ENCODE peak calls at places on chromosomes 1 and 21, in nine cellular contexts. S is NCI-H1105 treated with DMSO at 0.1 percent for 48 hours; R is nucleus accumbens; L is stimulated activated CD4-positive, alpha-beta T cell treated with anti-CD3 and anti-CD28 coated beads, Interleukin-2, amount 100 ng/mL, for 48 hours; T is HCT116; E is ureter; D is RKO; H is HepG2; G is H54. K is an unnamed sample.

GRCh38 chr1:66478116-66478515 is 55.8 kb upstream of the SGIP1 start:
- DNase-seq in D (peak), G (no peak), L (no peak), S (no peak), R (peak), H (no peak), E (no peak), T (no peak), K (no peak)

GRCh38 chr1:119712342-119713038 is 756 bp downstream of the PHGDH start:
- DNase-seq in H (peak), G (peak), S (peak), T (peak), E (peak), R (peak), D (peak), L (peak), K (no peak)

GRCh38 chr1:156640842-156641706 is 843 bp upstream of the BCAN start:
- DNase-seq in T (no peak), S (no peak), H (no peak), R (peak), L (no peak), E (no peak), G (no peak), D (no peak), K (no peak)

GRCh38 chr1:21925334-21925940 is 11.7 kb downstream of the HSPG2 start:
- DNase-seq in H (no peak), T (no peak), S (no peak), L (no peak), D (no peak), E (no peak), G (no peak), R (no peak), K (no peak)

GRCh38 chr1:26584022-26584485 is 54.5 kb downstream of the RPS6KA1 start:
- DNase-seq in H (no peak), L (peak), T (peak), D (peak), G (no peak), R (no peak), E (no peak), S (no peak), K (no peak)

GRCh38 chr1:153750026-153750995 is 22.5 kb downstream of the INTS3 start:
- DNase-seq in G (no peak), H (no peak), R (no peak), T (no peak), D (no peak), S (no peak), L (no peak), E (no peak), K (no peak)

GRCh38 chr1:1183221-1183747 is 9.6 kb downstream of the TTLL10 start:
- DNase-seq in T (no peak), R (no peak), S (no peak), E (no peak), H (no peak), L (no peak), G (no peak), D (no peak), K (no peak)

GRCh38 chr1:41616563-41616962 is 132.1 kb upstream of the EDN2 start:
- DNase-seq in T (no peak), L (no peak), G (no peak), E (peak), H (no peak), S (no peak), D (no peak), R (no peak), K (no peak)

GRCh38 chr1:209657140-209657879 is 5.1 kb upstream of the LAMB3 start:
- DNase-seq in D (peak), L (no peak), R (no peak), E (no peak), H (no peak), G (peak), T (peak), S (no peak), K (no peak)

GRCh38 chr1:19074361-19074901 is 118.0 kb upstream of the IFFO2 start:
- DNase-seq in R (no peak), S (no peak), L (peak), D (no peak), H (no peak), T (no peak), E (no peak), G (no peak), K (no peak)

GRCh38 chr1:209176866-209177430 is 406.6 kb upstream of the CAMK1G start:
- DNase-seq in R (no peak), E (no peak), L (no peak), H (no peak), D (no peak), S (peak), G (no peak), T (no peak), K (no peak)

GRCh38 chr1:99146129-99146848 is 118.0 kb upstream of the PLPPR4 start:
- DNase-seq in D (no peak), S (no peak), G (no peak), T (no peak), L (no peak), H (no peak), R (no peak), E (no peak), K (no peak)

GRCh38 chr1:213268221-213268620 is 217.2 kb downstream of the RPS6KC1 start:
- DNase-seq in S (no peak), R (no peak), G (peak), H (no peak), L (no peak), D (no peak), T (no peak), E (no peak), K (no peak)

GRCh38 chr1:218494449-218494852 is 149.3 kb downstream of the TGFB2 start:
- DNase-seq in G (no peak), D (no peak), H (no peak), R (no peak), T (no peak), L (no peak), E (no peak), S (peak), K (no peak)

GRCh38 chr1:171434717-171435346 is 50.5 kb upstream of the PRRC2C start:
- DNase-seq in D (peak), H (no peak), S (peak), L (no peak), G (no peak), R (no peak), T (no peak), E (no peak), K (no peak)

GRCh38 chr21:40386301-40386911 is 460.6 kb downstream of the DSCAM start:
- DNase-seq in G (peak), T (no peak), L (peak), D (peak), H (no peak), S (no peak), E (peak), R (peak), K (no peak)

GRCh38 chr1:21323091-21323490 is 32.8 kb upstream of the ECE1 start:
- DNase-seq in H (no peak), G (no peak), T (no peak), L (no peak), R (no peak), D (no peak), S (no peak), E (no peak), K (no peak)

GRCh38 chr1:223242382-223242955 is 99.4 kb upstream of the TLR5 start:
- DNase-seq in D (no peak), L (no peak), G (no peak), T (no peak), E (peak), S (no peak), R (no peak), H (no peak), K (no peak)

GRCh38 chr1:30379684-30380624 is 343.4 kb downstream of the MATN1 start:
- DNase-seq in E (peak), S (peak), D (peak), L (peak), H (peak), G (peak), R (peak), T (peak), K (peak)

GRCh38 chr1:92298213-92298572 is 594 bp downstream of the GLMN start:
- DNase-seq in H (no peak), G (no peak), D (no peak), L (no peak), S (no peak), T (no peak), R (no peak), E (no peak), K (no peak)

GRCh38 chr1:89762801-89763648 is 57.8 kb upstream of the LRRC8D start:
- DNase-seq in D (peak), R (peak), S (peak), H (peak), G (peak), T (peak), L (peak), E (peak), K (peak)

GRCh38 chr1:10897981-10898728 is 101.7 kb upstream of the CASZ1 start:
- DNase-seq in G (peak), R (no peak), L (no peak), E (no peak), H (no peak), D (no peak), T (no peak), S (no peak), K (no peak)

GRCh38 chr1:58162952-58163550 is 383.5 kb downstream of the OMA1 start:
- DNase-seq in H (peak), R (peak), D (peak), E (peak), T (peak), G (peak), S (peak), L (no peak), K (no peak)

GRCh38 chr1:28580706-28581530 is 11.1 kb upstream of the RAB42 start:
- DNase-seq in H (peak), R (peak), G (no peak), S (peak), E (no peak), D (peak), L (peak), T (no peak), K (no peak)

GRCh38 chr1:1625404-1625775 is 6.6 kb upstream of the MMP23B start:
- DNase-seq in T (no peak), H (no peak), E (no peak), R (no peak), S (no peak), G (no peak), L (no peak), D (no peak), K (no peak)

GRCh38 chr1:5731110-5731423 is 261.2 kb downstream of the NPHP4 start:
- DNase-seq in E (no peak), D (no peak), R (no peak), H (no peak), T (no peak), L (no peak), G (no peak), S (no peak), K (no peak)

GRCh38 chr1:60970081-60970509 is 112.3 kb upstream of the NFIA start:
- DNase-seq in T (no peak), D (peak), S (peak), H (peak), E (no peak), R (no peak), G (no peak), L (no peak), K (no peak)

GRCh38 chr1:61393575-61393974 is 311.2 kb downstream of the NFIA start:
- DNase-seq in E (no peak), H (no peak), S (no peak), D (no peak), L (no peak), T (no peak), R (no peak), G (no peak), K (no peak)

GRCh38 chr1:23249785-23250184 is 32.5 kb upstream of the HTR1D start:
- DNase-seq in E (no peak), G (no peak), T (no peak), S (peak), L (no peak), D (no peak), H (no peak), R (no peak), K (no peak)

GRCh38 chr21:37367758-37368535 is 1.4 kb downstream of the DYRK1A start:
- DNase-seq in T (no peak), R (peak), L (peak), D (peak), E (peak), H (no peak), S (peak), G (no peak), K (no peak)

GRCh38 chr1:3030663-3031381 is 9.6 kb downstream of the ACTRT2 start:
- DNase-seq in S (no peak), R (peak), G (no peak), L (no peak), D (no peak), E (no peak), T (no peak), H (no peak), K (no peak)

GRCh38 chr1:9689011-9689706 is 37.6 kb downstream of the PIK3CD start:
- DNase-seq in R (peak), G (peak), E (peak), H (peak), S (peak), D (peak), T (peak), L (peak), K (peak)

GRCh38 chr1:29515188-29515955 is 279.1 kb downstream of the PTPRU start:
- DNase-seq in S (no peak), H (no peak), E (no peak), T (no peak), R (no peak), G (no peak), D (no peak), L (no peak), K (no peak)

GRCh38 chr1:25992689-25993146 is 5.1 kb downstream of the PAFAH2 start:
- DNase-seq in T (no peak), R (no peak), D (no peak), G (no peak), S (no peak), E (no peak), H (no peak), L (no peak), K (no peak)

GRCh38 chr1:248837045-248837793 is 805 bp upstream of the ZNF672 start:
- DNase-seq in E (peak), R (no peak), G (no peak), H (no peak), S (no peak), L (no peak), T (no peak), D (peak), K (no peak)

K was measured in GM12891.